ENCODE peak calls at places on chromosomes 6 and 20, in nine cellular contexts. G is HuH-7, R is NCI-H1092, X is mucosa of descending colon, U is H9, A is pancreas, E is AG09319, Y is Right ventricle myocardium inferior, J is AG04450. D is an unnamed sample.

GRCh38 chr6:118080547-118080946 is 173.5 kb downstream of the SLC35F1 start:
- DNase-seq in Y (no peak), J (no peak), A (no peak), G (no peak), E (no peak), X (no peak), R (no peak), U (no peak), D (no peak)

GRCh38 chr20:11516448-11516847 is 401.2 kb upstream of the BTBD3 start:
- DNase-seq in G (no peak), J (no peak), X (no peak), U (no peak), R (no peak), A (no peak), Y (no peak), E (no peak), D (no peak)

GRCh38 chr20:37518606-37519507 is 2.2 kb upstream of the NNAT start:
- DNase-seq in R (peak), A (no peak), Y (peak), J (no peak), X (peak), U (no peak), G (no peak), E (no peak), D (no peak)

GRCh38 chr6:138493413-138493812 is 5.9 kb downstream of the NHSL1 start:
- DNase-seq in G (no peak), A (peak), X (no peak), R (no peak), J (no peak), E (peak), U (peak), Y (no peak), D (no peak)

GRCh38 chr6:73983367-73983766 is 287.4 kb downstream of the CD109 start:
- DNase-seq in R (no peak), Y (no peak), G (no peak), A (no peak), E (no peak), J (no peak), X (no peak), U (no peak), D (no peak)

GRCh38 chr6:74068945-74069570 is 373.1 kb downstream of the CD109 start:
- DNase-seq in R (no peak), A (no peak), Y (no peak), G (no peak), U (no peak), J (peak), E (no peak), X (no peak), D (no peak)

GRCh38 chr20:56362833-56363413 is 4.1 kb downstream of the FAM210B start:
- DNase-seq in R (no peak), G (no peak), Y (no peak), A (no peak), U (peak), J (no peak), E (no peak), X (no peak), D (no peak)

GRCh38 chr6:28982476-28983266 is 22.4 kb downstream of the ZNF311 start:
- DNase-seq in A (peak), G (no peak), X (no peak), J (no peak), Y (no peak), U (no peak), R (no peak), E (no peak), D (no peak)

GRCh38 chr20:20095114-20095872 is 43.0 kb downstream of the CFAP61 start:
- DNase-seq in Y (no peak), E (no peak), A (no peak), U (no peak), R (no peak), J (no peak), X (no peak), G (no peak), D (no peak)

GRCh38 chr6:113630738-113631535 is 226.2 kb upstream of the MARCKS start:
- DNase-seq in R (no peak), Y (no peak), U (no peak), J (no peak), G (no peak), X (peak), A (no peak), E (no peak), D (no peak)

GRCh38 chr20:41956316-41957050 is 338.3 kb upstream of the CHD6 start:
- DNase-seq in U (peak), R (no peak), X (no peak), E (no peak), J (no peak), Y (no peak), A (no peak), G (peak), D (no peak)

GRCh38 chr6:104472245-104472644 is 387.5 kb downstream of the HACE1 start:
- DNase-seq in A (no peak), J (no peak), R (no peak), Y (no peak), X (no peak), U (no peak), G (no peak), E (no peak), D (no peak)

GRCh38 chr20:45104786-45105185 is 3.9 kb upstream of the KCNS1 start:
- DNase-seq in E (no peak), Y (no peak), G (no peak), J (no peak), X (no peak), R (no peak), A (no peak), U (no peak), D (no peak)

D was measured in type B pancreatic cell.